ENCODE peak calls at places on chromosomes 13 and 19, in six cellular contexts. X is stimulated activated CD8-positive, alpha-beta memory T cell treated with anti-CD3 and anti-CD28 coated beads, Interleukin-7, amount 100 ng/mL, for 1 hour; F is MM.1S; N is fibroblast of the conjunctiva; J is PC-3; W is effector memory CD4-positive, alpha-beta T cell. G is an unnamed sample.
A peak's percentile ranks its signal among the peaks of the same experiment; 100 is the strongest.

GRCh38 chr19:35896643-35897040 is 3.7 kb downstream of the NFKBID start:
- DNase-seq in X (no peak), F (no peak), J (no peak), W (no peak), N (no peak), G (no peak)

GRCh38 chr13:23956106-23956505 is 58.8 kb upstream of the C1QTNF9B start:
- DNase-seq in X (no peak), N (no peak), F (no peak), W (no peak), J (peak; percentile 93), G (peak; percentile 77)

GRCh38 chr13:75792526-75793187 is 156.5 kb downstream of the LMO7 start:
- DNase-seq in N (no peak), J (no peak), X (no peak), F (no peak), W (no peak), G (no peak)

GRCh38 chr13:108154421-108154858 is 60.9 kb downstream of the LIG4 start:
- DNase-seq in J (peak; percentile 25), N (no peak), W (no peak), F (no peak), X (no peak), G (no peak)

GRCh38 chr13:54415753-54416366 is 1387.2 kb downstream of the OLFM4 start:
- DNase-seq in W (no peak), N (no peak), X (no peak), F (no peak), J (no peak), G (no peak)

GRCh38 chr19:46218160-46218559 is 11.4 kb upstream of the IGFL1 start:
- DNase-seq in N (no peak), X (no peak), F (peak; percentile 46), W (no peak), J (peak; percentile 39), G (no peak)

GRCh38 chr19:48806518-48806817 is 4.4 kb downstream of the BCAT2 start:
- DNase-seq in N (no peak), W (no peak), X (no peak), J (no peak), F (peak; percentile 47), G (peak; percentile 41)

GRCh38 chr13:47679391-47679790 is 321.7 kb downstream of the SUCLA2 start:
- DNase-seq in W (no peak), F (no peak), X (no peak), N (no peak), J (peak; percentile 52), G (peak; percentile 6)

GRCh38 chr13:66803013-66803739 is 427.0 kb downstream of the PCDH9 start:
- DNase-seq in F (no peak), N (no peak), W (no peak), J (no peak), X (no peak), G (no peak)

GRCh38 chr13:35988648-35989081 is 142.5 kb downstream of the DCLK1 start:
- DNase-seq in X (no peak), F (no peak), J (no peak), W (no peak), N (peak; percentile 40), G (no peak)

GRCh38 chr13:39565036-39565949 is 37.7 kb downstream of the LHFPL6 start:
- DNase-seq in W (no peak), X (no peak), J (peak; percentile 82), F (no peak), N (peak; percentile 72), G (peak; percentile 90)

GRCh38 chr13:97659602-97660001 is 225.6 kb downstream of the RAP2A start:
- DNase-seq in W (no peak), F (no peak), X (no peak), N (peak; percentile 13), J (no peak), G (no peak)

GRCh38 chr19:16447015-16447384 is 24.8 kb downstream of the EPS15L1 start:
- DNase-seq in W (no peak), X (no peak), F (no peak), N (peak; percentile 75), J (no peak), G (peak; percentile 64)

GRCh38 chr19:8615813-8616596 is 5.5 kb upstream of the ADAMTS10 start:
- DNase-seq in W (peak; percentile 21), N (no peak), J (peak; percentile 84), X (peak; percentile 20), F (peak; percentile 46), G (peak; percentile 55)

GRCh38 chr13:113664751-113665581 is 2.1 kb upstream of the GRK1 start:
- DNase-seq in J (no peak), W (no peak), N (no peak), F (no peak), X (no peak), G (no peak)

G was measured in RWPE1.